ENCODE peak calls at places on chromosomes 12 and 14, in five cellular contexts. Z is mucosa of gallbladder, W is sciatic nerve, E is NCI-H1105 treated with DMSO at 0.1 percent for 48 hours, B is LoVo. K is an unnamed sample.

GRCh38 chr14:63986789-63987533 is 134.2 kb downstream of the SYNE2 start:
- DNase-seq in Z (no peak), W (no peak), E (no peak), B (no peak), K (no peak)

GRCh38 chr12:34097213-34097612 is 74.9 kb downstream of the ALG10 start:
- DNase-seq in Z (no peak), W (no peak), E (no peak), B (no peak), K (no peak)

GRCh38 chr12:9047105-9047504 is 57.8 kb downstream of the KLRG1 start:
- DNase-seq in Z (no peak), W (no peak), E (no peak), B (peak), K (no peak)

GRCh38 chr12:94126067-94126466 is 22.3 kb upstream of the PLXNC1 start:
- DNase-seq in Z (no peak), W (no peak), E (no peak), B (no peak), K (no peak)

GRCh38 chr14:54818201-54819133 is 84.2 kb downstream of the GCH1 start:
- DNase-seq in Z (no peak), W (no peak), E (peak), B (peak), K (no peak)

GRCh38 chr12:109387425-109388166 is 39.9 kb downstream of the MYO1H start:
- DNase-seq in Z (no peak), W (no peak), E (peak), B (peak), K (no peak)

GRCh38 chr14:65424531-65424930 is 12.0 kb downstream of the FUT8 start:
- DNase-seq in Z (no peak), W (no peak), E (no peak), B (no peak), K (no peak)

GRCh38 chr12:78406776-78407335 is 457.7 kb upstream of the SYT1 start:
- DNase-seq in Z (no peak), W (no peak), E (no peak), B (no peak), K (no peak)

GRCh38 chr14:67167420-67168109 is 21.7 kb upstream of the GARIN2 start:
- DNase-seq in Z (no peak), W (no peak), E (no peak), B (peak), K (no peak)

GRCh38 chr14:96660667-96661066 is 136.5 kb upstream of the VRK1 start:
- DNase-seq in Z (no peak), W (no peak), E (no peak), B (no peak), K (no peak)

GRCh38 chr12:28222959-28223662 is 32.9 kb downstream of the CCDC91 start:
- DNase-seq in Z (no peak), W (no peak), E (no peak), B (peak), K (no peak)

GRCh38 chr14:54003064-54003463 is 46.4 kb upstream of the BMP4 start:
- DNase-seq in Z (no peak), W (no peak), E (no peak), B (no peak), K (no peak)